ENCODE peak calls at places on chromosomes 6 and 20, in four cellular contexts. C, Q, H and F are unnamed samples.

GRCh38 chr20:20604357-20604756 is 108.1 kb downstream of the RALGAPA2 start:
- DNase-seq in C (no peak), Q (no peak), H (no peak), F (no peak)

GRCh38 chr6:83729871-83730270 is 21.0 kb upstream of the SNAP91 start:
- DNase-seq in C (no peak), Q (no peak), H (no peak), F (no peak)

GRCh38 chr20:17762873-17763557 is 63.2 kb downstream of the BANF2 start:
- DNase-seq in C (no peak), Q (no peak), H (no peak), F (no peak)

GRCh38 chr20:13701486-13701885 is 62.8 kb upstream of the TASP1 start:
- DNase-seq in C (no peak), Q (no peak), H (no peak), F (no peak)

GRCh38 chr20:24608926-24609667 is 139.7 kb downstream of the SYNDIG1 start:
- DNase-seq in C (no peak), Q (no peak), H (no peak), F (no peak)

GRCh38 chr6:129936329-129937165 is 75.4 kb upstream of the TMEM244 start:
- DNase-seq in C (no peak), Q (peak), H (peak), F (no peak)

GRCh38 chr20:38805958-38806854 is 709 bp downstream of the PPP1R16B start:
- DNase-seq in C (peak), Q (no peak), H (no peak), F (no peak)

GRCh38 chr6:155498370-155498769 is 42.7 kb upstream of the NOX3 start:
- DNase-seq in C (no peak), Q (no peak), H (no peak), F (no peak)

GRCh38 chr6:107144014-107144413 is 28.7 kb upstream of the BEND3 start:
- DNase-seq in C (no peak), Q (no peak), H (no peak), F (no peak)

GRCh38 chr6:36920546-36920945 is 34.0 kb upstream of the PI16 start:
- DNase-seq in C (no peak), Q (no peak), H (no peak), F (no peak)

GRCh38 chr6:7960141-7960540 is 49.6 kb upstream of the TXNDC5 start:
- DNase-seq in C (no peak), Q (no peak), H (no peak), F (no peak)

GRCh38 chr6:155787168-155787567 is 331.5 kb upstream of the NOX3 start:
- DNase-seq in C (no peak), Q (no peak), H (no peak), F (no peak)

GRCh38 chr6:21201673-21202430 is 391.7 kb upstream of the SOX4 start:
- DNase-seq in C (no peak), Q (no peak), H (no peak), F (no peak)

GRCh38 chr6:35698858-35699257 is 10.1 kb upstream of the FKBP5 start:
- DNase-seq in C (no peak), Q (no peak), H (no peak), F (no peak)

GRCh38 chr6:9504191-9504590 is 910.7 kb downstream of the TFAP2A start:
- DNase-seq in C (no peak), Q (no peak), H (no peak), F (no peak)

GRCh38 chr6:4948781-4949450 is 54.9 kb downstream of the RPP40 start:
- DNase-seq in C (no peak), Q (no peak), H (no peak), F (no peak)

GRCh38 chr20:52279667-52280180 is 88.1 kb upstream of the ZFP64 start:
- DNase-seq in C (no peak), Q (no peak), H (peak), F (no peak)

GRCh38 chr20:1389703-1390385 is 3.0 kb downstream of the FKBP1A start:
- DNase-seq in C (no peak), Q (no peak), H (no peak), F (no peak)

GRCh38 chr6:130967502-130968469 is 95.3 kb downstream of the EPB41L2 start:
- DNase-seq in C (no peak), Q (no peak), H (no peak), F (no peak)

GRCh38 chr20:60035-60918 is 27.2 kb upstream of the DEFB125 start:
- DNase-seq in C (no peak), Q (no peak), H (no peak), F (no peak)

GRCh38 chr6:5787054-5787720 is 219.5 kb downstream of the NRN1 start:
- DNase-seq in C (no peak), Q (no peak), H (no peak), F (no peak)

GRCh38 chr6:1052262-1052661 is 259.6 kb upstream of the FOXQ1 start:
- DNase-seq in C (no peak), Q (no peak), H (no peak), F (no peak)

GRCh38 chr20:46031701-46032254 is 2.8 kb downstream of the SLC12A5 start:
- DNase-seq in C (no peak), Q (no peak), H (no peak), F (no peak)

GRCh38 chr6:9439931-9440330 is 974.9 kb downstream of the TFAP2A start:
- DNase-seq in C (no peak), Q (no peak), H (no peak), F (no peak)

GRCh38 chr6:108903796-108904195 is 55.6 kb downstream of the ARMC2 start:
- DNase-seq in C (no peak), Q (no peak), H (no peak), F (no peak)

GRCh38 chr6:85126448-85127178 is 323.3 kb upstream of the NT5E start:
- DNase-seq in C (peak), Q (no peak), H (peak), F (peak)

GRCh38 chr6:2524090-2524489 is 226.6 kb downstream of the MYLK4 start:
- DNase-seq in C (no peak), Q (no peak), H (no peak), F (no peak)

GRCh38 chr6:77893391-77893790 is 240.6 kb downstream of the MEI4 start:
- DNase-seq in C (no peak), Q (no peak), H (no peak), F (no peak)

GRCh38 chr6:45969026-45969425 is 46.6 kb downstream of the CLIC5 start:
- DNase-seq in C (no peak), Q (no peak), H (no peak), F (no peak)

GRCh38 chr20:60101894-60102281 is 143.7 kb downstream of the CDH26 start:
- DNase-seq in C (no peak), Q (no peak), H (no peak), F (no peak)

GRCh38 chr6:15152720-15153119 is 93.1 kb upstream of the JARID2 start:
- DNase-seq in C (no peak), Q (no peak), H (no peak), F (no peak)

GRCh38 chr6:169070506-169071176 is 183.0 kb downstream of the THBS2 start:
- DNase-seq in C (peak), Q (peak), H (peak), F (peak)

GRCh38 chr6:37242429-37243052 is 15.0 kb upstream of the TBC1D22B start:
- DNase-seq in C (no peak), Q (peak), H (peak), F (no peak)

GRCh38 chr20:64096535-64096934 is 10.8 kb downstream of the NPBWR2 start:
- DNase-seq in C (no peak), Q (no peak), H (no peak), F (no peak)

GRCh38 chr6:117174835-117175360 is 90.5 kb upstream of the VGLL2 start:
- DNase-seq in C (no peak), Q (no peak), H (no peak), F (no peak)

GRCh38 chr6:3746119-3746691 is 5.3 kb downstream of the PXDC1 start:
- DNase-seq in C (no peak), Q (no peak), H (no peak), F (peak)

GRCh38 chr20:41176711-41177552 is 39.6 kb downstream of the PLCG1 start:
- DNase-seq in C (no peak), Q (no peak), H (no peak), F (no peak)